ENCODE peak calls at places on chromosomes 3 and 15, in eight cellular contexts. J is lower leg skin, G is cardiac muscle cell, N is neural progenitor cell, E is choroid plexus epithelial cell, V is mucosa of descending colon, A is fibroblast of villous mesenchyme, B is OCI-LY7. O is an unnamed sample.

GRCh38 chr3:116247510-116248077 is 197.7 kb downstream of the LSAMP start:
- DNase-seq in E (no peak), J (no peak), G (no peak), A (no peak), B (no peak), N (no peak), V (no peak), O (no peak)

GRCh38 chr15:48190932-48191573 is 412 bp upstream of the CTXN2 start:
- DNase-seq in E (peak; percentile 79), J (no peak), N (peak; percentile 94), G (peak; percentile 93), V (peak; percentile 88), A (peak; percentile 69), B (peak; percentile 25), O (peak; percentile 56)

GRCh38 chr3:180704532-180704931 is 25.2 kb upstream of the CCDC39 start:
- DNase-seq in N (no peak), V (no peak), G (no peak), A (no peak), E (no peak), B (no peak), J (no peak), O (no peak)

GRCh38 chr3:10164546-10165393 is at the start of gene IRAK2:
- DNase-seq in A (peak; percentile 54), E (peak; percentile 60), B (peak; percentile 68), J (peak; percentile 59), G (peak; percentile 78), N (peak; percentile 85), V (peak; percentile 82), O (peak; percentile 62)

GRCh38 chr3:42556089-42556632 is 25.6 kb downstream of the SEC22C start:
- DNase-seq in B (peak; percentile 20), V (no peak), A (no peak), N (no peak), G (no peak), E (no peak), J (no peak), O (peak; percentile 49)

GRCh38 chr3:136008732-136009456 is 43.4 kb downstream of the PPP2R3A start:
- DNase-seq in E (no peak), G (no peak), A (peak; percentile 45), V (no peak), J (no peak), B (no peak), N (no peak), O (no peak)

GRCh38 chr3:172687501-172687900 is 23.4 kb downstream of the NCEH1 start:
- DNase-seq in N (no peak), B (no peak), V (no peak), A (no peak), E (no peak), G (no peak), J (no peak), O (no peak)

GRCh38 chr3:179853176-179853575 is 183.6 kb downstream of the PEX5L start:
- DNase-seq in J (no peak), N (no peak), E (peak; percentile 90), B (no peak), V (no peak), A (peak; percentile 20), G (peak; percentile 5), O (no peak)

GRCh38 chr3:59480486-59480995 is 430.7 kb upstream of the CFAP20DC start:
- DNase-seq in A (peak; percentile 27), G (no peak), V (no peak), J (no peak), B (no peak), N (no peak), E (peak; percentile 75), O (peak; percentile 20)

GRCh38 chr3:139758654-139759291 is 81.0 kb upstream of the NMNAT3 start:
- DNase-seq in V (no peak), G (peak; percentile 85), N (peak; percentile 79), J (no peak), E (peak; percentile 94), A (peak; percentile 29), B (no peak), O (no peak)

GRCh38 chr15:80888846-80889245 is 100.8 kb downstream of the MESD start:
- DNase-seq in E (no peak), B (no peak), A (no peak), N (no peak), J (no peak), V (no peak), G (no peak), O (no peak)

GRCh38 chr3:12608368-12608767 is 51.5 kb downstream of the MKRN2 start:
- DNase-seq in J (no peak), G (no peak), V (no peak), E (no peak), B (no peak), A (no peak), N (no peak), O (no peak)

GRCh38 chr3:132749786-132750185 is 27.6 kb upstream of the NPHP3 start:
- DNase-seq in J (no peak), A (no peak), G (no peak), E (peak; percentile 12), B (no peak), V (no peak), N (no peak), O (no peak)

GRCh38 chr3:114155370-114155821 is 23.5 kb downstream of the DRD3 start:
- DNase-seq in E (peak; percentile 41), B (peak; percentile 47), J (no peak), V (peak; percentile 34), G (peak; percentile 34), A (peak; percentile 30), N (peak; percentile 61), O (peak; percentile 48)

GRCh38 chr3:1087066-1087555 is 5.7 kb upstream of the CNTN6 start:
- DNase-seq in V (peak; percentile 24), A (peak; percentile 80), J (peak; percentile 51), G (peak; percentile 23), B (no peak), E (peak; percentile 86), N (peak; percentile 36), O (no peak)
- TF ChIP-seq CTCF in V (no peak), A (no peak), J (no peak), G (peak; percentile 15), B (no peak), E (peak; percentile 24), N (peak; percentile 47), O (no peak)

DNA sequence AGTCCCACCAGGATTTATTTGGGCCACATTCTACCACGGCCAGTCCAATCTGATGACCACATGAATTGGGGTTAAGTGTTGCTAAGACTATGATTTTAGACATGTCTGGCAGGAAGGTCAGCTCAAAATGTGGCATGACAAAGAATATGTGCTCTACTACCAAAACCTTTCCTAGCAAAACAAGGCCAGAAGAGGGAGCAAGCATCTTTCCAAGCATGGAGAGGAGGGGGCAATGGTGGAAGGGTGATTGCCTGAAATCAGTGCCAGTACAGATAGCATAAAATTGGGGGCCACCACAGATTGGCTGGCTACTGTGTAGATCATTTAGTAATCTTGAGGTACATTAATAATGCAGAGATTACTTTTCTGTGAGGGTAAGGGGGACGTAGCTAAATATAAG is 43.2 kb downstream of the TMEM39A start:
- DNase-seq in V (no peak), E (no peak), J (no peak), B (no peak), G (no peak), N (peak; percentile 29), A (no peak), O (no peak)
- TF ChIP-seq CTCF in V (no peak), E (peak; percentile 41), J (no peak), B (peak; percentile 42), G (peak; percentile 6), N (peak; percentile 47), A (peak; percentile 13), O (no peak)

DNA sequence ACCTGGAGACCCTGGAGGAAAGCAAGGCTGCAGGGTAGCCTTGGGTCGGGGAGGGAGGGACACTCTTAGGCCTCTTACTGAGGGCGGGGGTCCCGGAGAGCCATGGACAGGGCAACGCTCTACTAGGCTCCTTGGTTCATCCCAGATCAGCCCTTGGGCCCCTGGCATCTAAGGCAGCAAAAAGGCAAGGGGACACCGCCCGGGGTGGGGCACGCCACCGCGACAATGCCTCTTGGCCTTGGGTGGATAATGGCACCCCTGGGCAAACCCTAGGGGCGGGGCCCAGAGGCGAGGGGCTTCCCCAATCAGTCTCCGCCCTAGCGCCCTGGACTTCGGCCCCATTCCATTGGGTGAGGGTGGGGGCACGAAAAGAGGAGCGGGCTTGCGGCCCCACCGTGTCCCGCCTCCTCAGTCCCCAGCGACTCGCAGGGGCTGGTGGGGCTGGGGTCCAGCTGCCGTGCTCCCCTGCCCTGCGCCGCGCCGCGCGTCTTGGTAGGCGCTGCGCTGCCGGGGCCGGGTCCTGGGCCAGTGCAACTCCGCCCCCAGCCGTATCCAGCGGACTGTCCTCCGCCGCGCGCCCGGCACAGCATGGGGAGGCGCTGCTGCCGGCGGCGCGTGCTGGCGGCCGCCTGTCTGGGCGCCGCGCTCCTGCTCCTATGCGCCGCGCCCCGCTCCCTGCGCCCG is at the start of gene CHST13:
- DNase-seq in J (no peak), E (peak; percentile 36), N (peak; percentile 91), B (no peak), G (peak; percentile 89), A (peak; percentile 49), V (peak; percentile 89), O (peak; percentile 7)
- TF ChIP-seq CTCF in J (no peak), E (no peak), N (peak; percentile 22), B (no peak), G (no peak), A (no peak), V (no peak), O (no peak)

DNA sequence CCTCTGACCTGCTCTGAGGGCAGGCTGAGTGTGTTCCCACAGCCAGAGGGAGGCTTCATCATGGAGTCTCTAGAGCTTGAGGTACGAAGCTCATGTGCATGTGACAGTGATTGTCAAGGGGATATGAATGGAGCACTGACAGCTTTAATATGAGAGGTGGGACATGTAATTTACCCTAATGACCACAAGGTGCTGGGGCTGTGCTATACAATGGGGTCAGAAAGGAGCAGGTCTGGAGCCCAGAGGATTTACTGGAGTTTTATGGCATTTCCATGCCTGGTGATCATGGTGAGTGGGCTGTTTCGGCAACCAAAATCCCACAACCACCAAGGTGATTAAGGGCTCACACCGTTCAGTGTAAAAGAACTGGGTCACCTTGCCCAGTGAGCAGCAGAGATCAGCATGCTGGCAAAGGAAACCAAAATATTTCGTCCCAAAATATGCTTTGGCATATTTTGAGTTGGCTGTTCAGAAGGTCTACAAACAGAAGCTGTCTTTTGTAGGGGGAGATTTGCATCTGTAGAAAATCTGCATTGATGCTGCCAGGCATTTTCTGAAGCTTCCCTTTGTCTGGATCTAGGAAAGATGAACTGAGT is 40.1 kb upstream of the RASGRF1 start:
- DNase-seq in A (no peak), G (no peak), J (no peak), N (peak; percentile 16), B (no peak), V (no peak), E (no peak), O (no peak)
- TF ChIP-seq CTCF in A (peak; percentile 30), G (peak; percentile 17), J (no peak), N (peak; percentile 36), B (peak; percentile 52), V (no peak), E (peak; percentile 26), O (no peak)

GRCh38 chr15:69410290-69410874 is 3.8 kb upstream of the KIF23 start:
- DNase-seq in E (peak; percentile 44), A (no peak), N (peak; percentile 64), G (peak; percentile 44), V (no peak), B (peak; percentile 23), J (no peak), O (peak; percentile 65)
- TF ChIP-seq CTCF in E (peak; percentile 37), A (peak; percentile 27), N (peak; percentile 58), G (peak; percentile 14), V (no peak), B (peak; percentile 63), J (no peak), O (no peak)

GRCh38 chr3:130894130-130894872 is 417 bp downstream of the ATP2C1 start:
- DNase-seq in E (peak; percentile 23), N (peak; percentile 79), B (peak; percentile 40), A (no peak), G (peak; percentile 38), J (peak; percentile 43), V (peak; percentile 69), O (peak; percentile 47)
- TF ChIP-seq CTCF in E (no peak), N (peak; percentile 29), B (peak; percentile 27), A (no peak), G (no peak), J (no peak), V (no peak), O (no peak)

GRCh38 chr15:82105458-82106205 is 59.8 kb upstream of the MEX3B start:
- DNase-seq in E (peak; percentile 87), V (no peak), N (no peak), B (no peak), G (no peak), J (no peak), A (peak; percentile 34), O (no peak)
- TF ChIP-seq CTCF in E (peak; percentile 6), V (no peak), N (no peak), B (no peak), G (no peak), J (no peak), A (no peak), O (no peak)